ENCODE peak calls at places on chromosomes 4 and X, in eight cellular contexts. U is tibial nerve, B is A549, F is esophagus muscularis mucosa, Q is stomach, W is sigmoid colon, Y is ovary, N is K562. X is an unnamed sample. For H3K4me1, the result is how much of the 10 kb centered on the place peaks cover.

GRCh38 chr4:46648088-46648744 is 258.3 kb upstream of the GABRA2 start:
- DNase-seq in U (no peak), B (no peak), F (no peak), Q (no peak), W (no peak), Y (no peak), N (no peak), X (peak)

GRCh38 chrX:23694606-23695005 is 27.3 kb downstream of the PRDX4 start:
- DNase-seq in U (peak), B (peak), F (no peak), Q (peak), W (peak), Y (peak), N (peak), X (peak)

GRCh38 chr4:38621004-38621684 is 42.9 kb upstream of the KLF3 start:
- DNase-seq in U (peak), B (peak), F (peak), Q (peak), W (no peak), Y (peak), N (peak), X (peak)

GRCh38 chr4:102411416-102411815 is 66.1 kb upstream of the SLC39A8 start:
- DNase-seq in U (no peak), B (no peak), F (no peak), Q (no peak), W (no peak), Y (no peak), N (no peak), X (no peak)

GRCh38 chr4:32706893-32707292 is 1986.7 kb downstream of the PCDH7 start:
- DNase-seq in U (no peak), B (no peak), F (no peak), Q (no peak), W (no peak), Y (no peak), N (no peak), X (no peak)

GRCh38 chr4:171834640-171835039 is 21.4 kb downstream of the GALNTL6 start:
- DNase-seq in U (no peak), B (no peak), F (no peak), Q (no peak), W (no peak), Y (no peak), N (no peak), X (no peak)

GRCh38 chrX:40867352-40867751 is 132.0 kb upstream of the MED14 start:
- DNase-seq in U (no peak), B (peak), F (no peak), Q (no peak), W (no peak), Y (peak), N (no peak), X (no peak)

GRCh38 chr4:159498371-159499115 is 395.7 kb downstream of the RAPGEF2 start:
- DNase-seq in U (no peak), B (no peak), F (no peak), Q (no peak), W (no peak), Y (no peak), N (no peak), X (no peak)

GRCh38 chr4:189088783-189089182 is 851.9 kb upstream of the FRG1 start:
- DNase-seq in U (no peak), B (no peak), F (no peak), Q (no peak), W (no peak), Y (no peak), N (no peak), X (no peak)

GRCh38 chr4:120209706-120210105 is 143.1 kb upstream of the MAD2L1 start:
- DNase-seq in U (no peak), B (no peak), F (no peak), Q (no peak), W (no peak), Y (no peak), N (peak), X (no peak)

GRCh38 chr4:153318696-153319320 is 25.7 kb upstream of the MND1 start:
- DNase-seq in U (peak), B (peak), F (no peak), Q (peak), W (no peak), Y (peak), N (peak), X (no peak)

GRCh38 chrX:100615015-100615414 is 21.6 kb downstream of the TSPAN6 start:
- DNase-seq in U (peak), B (peak), F (no peak), Q (no peak), W (no peak), Y (peak), N (peak), X (peak)

GRCh38 chr4:82394896-82395295 is 21.1 kb upstream of the HNRNPD start:
- DNase-seq in U (no peak), B (no peak), F (no peak), Q (no peak), W (no peak), Y (no peak), N (no peak), X (no peak)

GRCh38 chr4:124736526-124736925 is 24.0 kb upstream of the ANKRD50 start:
- DNase-seq in U (no peak), B (no peak), F (no peak), Q (no peak), W (no peak), Y (no peak), N (no peak), X (no peak)

GRCh38 chrX:154333837-154334271 is 38.3 kb downstream of the TKTL1 start:
- DNase-seq in U (no peak), B (no peak), F (no peak), Q (no peak), W (no peak), Y (no peak), N (no peak), X (no peak)

GRCh38 chr4:67261971-67262370 is 283.3 kb downstream of the CENPC start:
- DNase-seq in U (no peak), B (no peak), F (no peak), Q (no peak), W (no peak), Y (no peak), N (no peak), X (no peak)

GRCh38 chrX:118373538-118373937 is 27.6 kb downstream of the WDR44 start:
- DNase-seq in U (no peak), B (no peak), F (no peak), Q (no peak), W (no peak), Y (no peak), N (no peak), X (no peak)

GRCh38 chrX:38804481-38805293 is 3.4 kb downstream of the MID1IP1 start:
- DNase-seq in U (no peak), B (peak), F (no peak), Q (peak), W (peak), Y (peak), N (no peak), X (peak)

GRCh38 chr4:100146756-100147155 is 43.5 kb downstream of the DDIT4L start:
- DNase-seq in U (no peak), B (no peak), F (no peak), Q (no peak), W (no peak), Y (no peak), N (no peak), X (no peak)

GRCh38 chrX:39905475-39905889 is 192.3 kb downstream of the BCOR start:
- DNase-seq in U (no peak), B (no peak), F (no peak), Q (no peak), W (peak), Y (no peak), N (peak), X (peak)

GRCh38 chrX:26586570-26586969 is 370.6 kb downstream of the MAGEB5 start:
- DNase-seq in U (no peak), B (no peak), F (no peak), Q (no peak), W (no peak), Y (no peak), N (no peak), X (no peak)

GRCh38 chr4:64727960-64728359 is 318.7 kb upstream of the TECRL start:
- DNase-seq in U (no peak), B (no peak), F (no peak), Q (no peak), W (no peak), Y (no peak), N (no peak), X (no peak)

GRCh38 chr4:75724867-75725724 is 719 bp downstream of the USO1 start:
- DNase-seq in U (peak), B (peak), F (peak), Q (peak), W (peak), Y (peak), N (peak), X (peak)
- H3K4me1 ChIP-seq in U (under half), B (under half), F (half or more), Q (half or more), W (half or more), Y (under half), N (under half), X (under half)

DNA sequence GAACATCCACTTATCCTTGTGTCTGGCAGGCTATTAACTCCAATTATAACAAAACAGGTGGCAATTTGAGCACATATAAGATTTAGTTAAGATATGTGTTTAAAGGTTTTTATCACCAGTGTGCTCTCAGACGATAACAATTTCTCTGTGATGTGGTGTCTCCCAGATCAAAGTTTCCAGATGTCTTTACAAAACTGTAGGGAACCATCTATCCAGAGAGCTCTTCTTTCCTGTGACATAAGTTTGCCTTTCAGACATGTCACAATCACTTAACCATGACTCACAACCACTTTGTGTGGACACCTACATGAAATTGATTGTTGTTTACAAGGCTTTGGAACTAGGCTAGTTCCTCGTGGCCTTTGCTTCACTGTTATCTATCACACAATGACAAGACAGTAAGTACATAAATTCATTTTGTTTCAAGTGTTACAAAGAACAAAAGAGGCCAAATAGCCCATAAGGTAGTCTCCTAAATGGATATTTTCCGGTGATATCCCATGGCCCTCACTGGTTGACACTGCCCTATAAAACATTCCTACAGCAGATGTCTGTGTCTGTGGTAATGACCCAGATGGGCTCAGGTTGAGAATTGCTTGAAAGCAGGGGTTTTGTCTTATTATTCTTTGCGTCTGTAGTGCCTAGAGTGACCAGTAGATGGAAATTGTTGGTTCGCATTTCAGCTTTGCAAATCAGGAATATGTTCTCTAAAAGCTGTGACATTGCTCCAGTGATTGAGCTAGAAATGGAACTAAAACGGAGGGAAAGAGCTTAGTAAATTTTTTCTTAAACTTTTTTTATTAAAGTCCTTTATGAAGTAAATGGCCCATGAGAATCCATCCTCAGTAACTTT is 297.8 kb upstream of the FAM241A start:
- DNase-seq in U (no peak), B (no peak), F (no peak), Q (no peak), W (no peak), Y (no peak), N (no peak), X (no peak)
- TF ChIP-seq CTCF in U (no peak), B (no peak), F (no peak), Q (no peak), W (no peak), Y (no peak), N (no peak), X (no peak)

DNA sequence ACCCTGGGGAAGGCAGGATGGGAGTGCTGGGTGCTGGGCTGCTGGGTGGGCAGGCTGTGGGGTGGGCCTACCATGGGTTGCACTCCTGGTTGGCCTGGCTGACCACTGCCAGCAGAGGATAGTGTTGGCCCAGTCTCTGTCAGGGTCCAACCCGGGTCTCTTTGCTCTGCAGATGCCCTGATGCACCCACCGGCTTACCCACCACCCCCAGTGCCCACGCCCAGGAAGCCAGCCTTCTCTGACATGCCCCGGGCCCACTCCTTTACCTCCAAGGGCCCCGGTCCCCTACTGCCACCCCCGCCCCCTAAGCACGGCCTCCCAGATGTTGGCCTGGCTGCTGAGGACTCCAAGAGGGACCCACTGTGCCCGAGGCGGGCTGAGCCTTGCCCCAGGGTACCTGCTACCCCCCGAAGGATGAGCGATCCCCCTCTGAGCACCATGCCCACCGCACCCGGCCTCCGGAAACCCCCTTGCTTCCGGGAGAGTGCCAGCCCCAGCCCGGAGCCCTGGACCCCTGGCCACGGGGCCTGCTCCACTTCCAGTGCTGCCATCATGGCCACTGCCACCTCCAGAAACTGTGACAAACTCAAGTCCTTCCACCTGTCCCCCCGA is 14.2 kb upstream of the ADD1 start:
- DNase-seq in U (no peak), B (no peak), F (no peak), Q (no peak), W (peak), Y (peak), N (no peak), X (no peak)
- TF ChIP-seq EP300 in U (no peak), B (no peak), F (no peak), Q (no peak), W (no peak), Y (no peak), N (no peak), X (no peak)

GRCh38 chr4:94484818-94485217 is 33.1 kb downstream of the PDLIM5 start:
- DNase-seq in U (no peak), B (no peak), F (no peak), Q (no peak), W (no peak), Y (no peak), N (peak), X (no peak)
- H3K4me1 ChIP-seq in U (under half), B (half or more), F (half or more), Q (half or more), W (under half), Y (under half), N (under half), X (under half)

DNA sequence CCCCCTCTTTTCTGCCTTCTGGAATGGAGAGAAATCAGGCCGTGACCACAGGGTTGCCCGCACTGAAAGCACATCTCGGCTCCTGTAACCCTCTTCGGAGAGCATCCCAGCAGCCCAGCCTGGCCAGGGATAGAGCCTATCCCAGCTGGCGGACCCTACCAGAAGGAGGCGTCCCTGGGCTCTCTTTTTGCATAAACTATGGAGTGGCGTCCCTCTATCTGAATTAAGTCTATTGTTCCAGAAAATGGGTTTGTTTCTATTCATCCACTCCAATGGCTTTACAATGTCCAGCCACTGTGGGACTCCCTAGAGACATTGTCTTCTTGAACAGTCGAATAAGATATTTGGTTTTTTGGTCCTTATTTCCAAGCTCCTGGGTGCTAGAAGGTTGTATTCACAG is 689 bp upstream of the NHSL2 start:
- DNase-seq in U (peak), B (no peak), F (no peak), Q (no peak), W (peak), Y (no peak), N (no peak), X (no peak)
- TF ChIP-seq CTCF in U (no peak), B (peak), F (no peak), Q (no peak), W (peak), Y (no peak), N (peak), X (no peak)

X was measured in transverse colon.